ENCODE peak calls at places on chromosomes 3 and 15, in nine cellular contexts. C is astrocyte; W is neural crest cell; I is activated CD4-positive, CD25-positive, alpha-beta regulatory T cell; Y is hepatic stellate cell; O is NCI-H1436; U is HT1080; T is NCI-H1092 treated with DMSO at 0.1 percent for 48 hours; A is NCI-H1930. J is an unnamed sample.

GRCh38 chr3:66196633-66197032 is 24.2 kb upstream of the SLC25A26 start:
- DNase-seq in T (peak), O (no peak), A (no peak), I (no peak), U (no peak), C (no peak), Y (no peak), W (no peak), J (no peak)

GRCh38 chr3:135147657-135148056 is 352.6 kb downstream of the EPHB1 start:
- DNase-seq in A (no peak), T (no peak), Y (no peak), U (no peak), C (no peak), I (no peak), W (no peak), O (no peak), J (no peak)

GRCh38 chr15:77104155-77104554 is 33.2 kb upstream of the TSPAN3 start:
- DNase-seq in Y (no peak), C (peak), T (no peak), A (no peak), I (no peak), O (no peak), W (no peak), U (peak), J (no peak)

GRCh38 chr3:107001635-107002034 is 375.6 kb upstream of the CCDC54 start:
- DNase-seq in A (no peak), T (no peak), W (no peak), Y (no peak), C (no peak), I (no peak), O (no peak), U (no peak), J (no peak)

GRCh38 chr3:112699436-112699978 is 58.6 kb upstream of the CCDC80 start:
- DNase-seq in U (peak), I (no peak), C (peak), Y (no peak), W (no peak), O (no peak), A (no peak), T (no peak), J (no peak)

GRCh38 chr3:195876297-195877031 is 31.9 kb downstream of the TNK2 start:
- DNase-seq in Y (no peak), W (no peak), C (no peak), I (no peak), U (no peak), A (no peak), O (no peak), T (no peak), J (no peak)

GRCh38 chr15:83559310-83559966 is 94.5 kb upstream of the ADAMTSL3 start:
- DNase-seq in O (peak), I (no peak), T (peak), U (peak), A (no peak), Y (peak), C (peak), W (peak), J (no peak)

GRCh38 chr15:66827039-66827697 is 125.1 kb downstream of the SMAD6 start:
- DNase-seq in A (no peak), W (no peak), Y (no peak), T (no peak), I (no peak), U (no peak), O (no peak), C (no peak), J (no peak)

GRCh38 chr3:138638641-138639040 is 30.1 kb downstream of the FAIM start:
- DNase-seq in O (no peak), I (no peak), U (no peak), C (no peak), Y (no peak), T (no peak), W (no peak), A (no peak), J (no peak)

GRCh38 chr3:74532446-74532845 is 82.0 kb downstream of the CNTN3 start:
- DNase-seq in I (no peak), U (peak), W (no peak), T (no peak), C (peak), O (no peak), A (no peak), Y (peak), J (no peak)

GRCh38 chr3:13894096-13894811 is 14.4 kb upstream of the WNT7A start:
- DNase-seq in W (no peak), C (no peak), O (no peak), T (no peak), U (no peak), Y (no peak), I (no peak), A (no peak), J (no peak)

GRCh38 chr3:16647668-16648067 is 42.4 kb upstream of the DAZL start:
- DNase-seq in C (no peak), W (no peak), T (no peak), A (no peak), I (no peak), U (peak), O (no peak), Y (no peak), J (no peak)

GRCh38 chr3:61768284-61769012 is 207.1 kb downstream of the PTPRG start:
- DNase-seq in T (no peak), W (no peak), O (no peak), A (no peak), Y (no peak), I (no peak), C (no peak), U (peak), J (no peak)

GRCh38 chr15:69790632-69791031 is 307.1 kb downstream of the TLE3 start:
- DNase-seq in Y (no peak), I (no peak), O (no peak), W (no peak), T (no peak), A (no peak), C (no peak), U (no peak), J (no peak)

GRCh38 chr15:96020133-96020532 is 310.4 kb upstream of the NR2F2 start:
- DNase-seq in W (no peak), T (no peak), A (no peak), Y (no peak), I (no peak), C (no peak), O (no peak), U (no peak), J (no peak)

GRCh38 chr3:171967137-171967783 is 72.1 kb upstream of the FNDC3B start:
- DNase-seq in I (no peak), U (peak), C (peak), O (no peak), T (no peak), A (no peak), Y (peak), W (no peak), J (no peak)

GRCh38 chr3:141448606-141449216 is 38.1 kb upstream of the RASA2 start:
- DNase-seq in O (no peak), T (no peak), U (no peak), C (peak), I (no peak), A (no peak), Y (no peak), W (no peak), J (no peak)

GRCh38 chr15:68316061-68316804 is 38.7 kb downstream of the FEM1B start:
- DNase-seq in I (no peak), O (no peak), A (no peak), T (no peak), C (no peak), W (peak), Y (no peak), U (no peak), J (no peak)